ENCODE peak calls at places on chromosomes 4 and X, in nine cellular contexts. P, Y, I, Z, C, H, K, B and G are unnamed samples.
A peak's percentile ranks its signal among the peaks of the same experiment; 100 is the strongest.

GRCh38 chrX:23699636-23700194 is 32.4 kb downstream of the PRDX4 start:
- DNase-seq in K (no peak), B (peak; percentile 32), Z (no peak), P (peak; percentile 9), H (no peak), I (no peak), C (no peak), Y (no peak), G (no peak)

GRCh38 chr4:106365613-106366012 is 3.0 kb downstream of the GIMD1 start:
- DNase-seq in H (peak; percentile 66), K (no peak), I (no peak), C (no peak), Y (peak; percentile 43), Z (no peak), P (no peak), B (no peak), G (no peak)

GRCh38 chr4:122577808-122578781 is 42.8 kb downstream of the IL21 start:
- DNase-seq in P (peak; percentile 5), K (peak; percentile 48), Z (peak; percentile 31), H (no peak), C (no peak), B (peak; percentile 65), I (peak; percentile 55), Y (peak; percentile 44), G (no peak)

GRCh38 chr4:2964077-2964471 is 703 bp downstream of the GRK4 start:
- DNase-seq in C (no peak), K (no peak), P (no peak), B (no peak), I (peak; percentile 26), H (no peak), Y (no peak), Z (no peak), G (no peak)

GRCh38 chrX:153477039-153477438 is 6.7 kb upstream of the HAUS7 start:
- DNase-seq in P (no peak), H (no peak), C (no peak), B (no peak), Y (no peak), K (no peak), I (no peak), Z (no peak), G (no peak)

GRCh38 chr4:786861-787300 is 39.0 kb downstream of the CPLX1 start:
- DNase-seq in P (no peak), Y (no peak), B (no peak), Z (no peak), I (no peak), C (no peak), K (no peak), H (no peak), G (no peak)

GRCh38 chrX:10902001-10902400 is 209.1 kb upstream of the HCCS start:
- DNase-seq in Z (no peak), I (no peak), Y (peak; percentile 14), C (no peak), B (no peak), P (no peak), K (no peak), H (no peak), G (no peak)

GRCh38 chr4:82275431-82276423 is 98.1 kb downstream of the HNRNPD start:
- DNase-seq in K (no peak), Z (no peak), H (no peak), P (no peak), Y (peak; percentile 11), C (no peak), I (no peak), B (peak; percentile 35), G (no peak)

GRCh38 chrX:153650959-153651358 is 4.0 kb downstream of the DUSP9 start:
- DNase-seq in B (no peak), C (peak; percentile 19), I (no peak), P (no peak), H (no peak), Z (no peak), Y (no peak), K (no peak), G (no peak)

GRCh38 chrX:97267376-97267775 is 383.7 kb downstream of the RPA4 start:
- DNase-seq in P (no peak), Y (no peak), Z (no peak), C (no peak), I (no peak), B (no peak), K (no peak), H (no peak), G (no peak)

GRCh38 chr4:81747242-81747930 is 275.7 kb upstream of the RASGEF1B start:
- DNase-seq in K (no peak), Z (no peak), H (no peak), B (no peak), C (no peak), Y (no peak), P (no peak), I (no peak), G (no peak)

GRCh38 chr4:122500852-122501501 is 44.5 kb upstream of the IL2 start:
- DNase-seq in K (no peak), Y (no peak), P (no peak), C (no peak), Z (peak; percentile 83), B (no peak), I (no peak), H (no peak), G (no peak)

GRCh38 chr4:20813698-20814097 is 113.4 kb downstream of the PACRGL start:
- DNase-seq in Y (no peak), K (no peak), P (no peak), H (no peak), I (no peak), Z (no peak), C (no peak), B (no peak), G (no peak)

GRCh38 chr4:8350841-8351461 is 81.4 kb downstream of the HTRA3 start:
- DNase-seq in Y (no peak), Z (no peak), P (no peak), K (no peak), H (no peak), B (no peak), I (no peak), C (peak; percentile 45), G (no peak)

GRCh38 chrX:31138124-31138523 is 66.3 kb upstream of the FTHL17 start:
- DNase-seq in Z (no peak), K (no peak), C (no peak), H (no peak), Y (no peak), B (no peak), I (no peak), P (no peak), G (no peak)

GRCh38 chr4:15912236-15912635 is 26.3 kb downstream of the FGFBP1 start:
- DNase-seq in Y (no peak), C (no peak), I (no peak), K (no peak), Z (no peak), B (no peak), P (no peak), H (no peak), G (no peak)

GRCh38 chrX:31670245-31670644 is 598.4 kb upstream of the FTHL17 start:
- DNase-seq in Y (no peak), H (no peak), B (no peak), Z (no peak), I (no peak), K (no peak), P (no peak), C (no peak), G (no peak)

GRCh38 chrX:131746491-131746968 is 202.7 kb downstream of the OR13H1 start:
- DNase-seq in P (peak; percentile 74), B (no peak), I (peak; percentile 36), Y (peak; percentile 92), C (no peak), Z (peak; percentile 81), K (no peak), H (no peak), G (no peak)

GRCh38 chrX:104370089-104370488 is 115.4 kb upstream of the ESX1 start:
- DNase-seq in Y (peak; percentile 28), K (no peak), H (no peak), P (no peak), I (no peak), Z (no peak), B (peak; percentile 30), C (no peak), G (no peak)

GRCh38 chr4:36360755-36361154 is 79.3 kb downstream of the DTHD1 start:
- DNase-seq in Y (no peak), Z (no peak), C (no peak), H (no peak), P (no peak), B (no peak), I (no peak), K (no peak), G (no peak)

GRCh38 chr4:128570380-128570779 is 239.1 kb upstream of the JADE1 start:
- DNase-seq in P (no peak), C (peak; percentile 77), Z (no peak), I (no peak), K (no peak), H (no peak), Y (peak; percentile 52), B (no peak), G (no peak)

GRCh38 chrX:132615396-132616131 is 126.7 kb upstream of the MBNL3 start:
- DNase-seq in Y (peak; percentile 26), P (peak; percentile 20), Z (no peak), B (peak; percentile 51), H (no peak), K (peak; percentile 8), C (no peak), I (peak; percentile 58), G (no peak)

GRCh38 chrX:123648028-123648810 is 84.6 kb downstream of the THOC2 start:
- DNase-seq in Y (peak; percentile 83), C (no peak), I (peak; percentile 3), Z (no peak), B (peak; percentile 45), K (no peak), H (peak; percentile 42), P (peak; percentile 3), G (no peak)

GRCh38 chr4:40845136-40845910 is 95.6 kb downstream of the NSUN7 start:
- DNase-seq in K (no peak), Y (no peak), B (no peak), C (no peak), I (no peak), H (no peak), Z (no peak), P (no peak), G (no peak)

GRCh38 chrX:20620301-20620700 is 353.6 kb upstream of the RPS6KA3 start:
- DNase-seq in B (no peak), K (no peak), H (no peak), P (no peak), I (no peak), Y (peak; percentile 12), C (no peak), Z (no peak), G (no peak)

GRCh38 chrX:8274166-8274565 is 103.1 kb upstream of the VCX2 start:
- DNase-seq in K (no peak), P (no peak), Y (no peak), B (no peak), I (no peak), H (no peak), Z (no peak), C (no peak), G (no peak)

GRCh38 chr4:154982187-154983047 is 201.3 kb downstream of the RBM46 start:
- DNase-seq in Z (no peak), C (peak; percentile 80), B (peak; percentile 74), K (peak; percentile 0), P (peak; percentile 10), I (peak; percentile 63), Y (peak; percentile 43), H (peak; percentile 6), G (no peak)

GRCh38 chr4:6724461-6725111 is 8.6 kb downstream of the BLOC1S4 start:
- DNase-seq in P (no peak), Y (no peak), C (no peak), I (no peak), K (no peak), B (no peak), Z (no peak), H (no peak), G (no peak)

GRCh38 chrX:45771114-45771513 is 570.4 kb upstream of the DIPK2B start:
- DNase-seq in P (no peak), K (no peak), I (no peak), C (no peak), H (peak; percentile 75), B (no peak), Z (no peak), Y (peak; percentile 82), G (no peak)

GRCh38 chr4:173246719-173247118 is 78.1 kb downstream of the GALNT7 start:
- DNase-seq in P (no peak), C (no peak), K (no peak), H (no peak), B (no peak), Z (no peak), I (peak; percentile 29), Y (no peak), G (no peak)

GRCh38 chr4:154559141-154559841 is 3.5 kb upstream of the FGB start:
- DNase-seq in Z (no peak), Y (peak; percentile 86), K (no peak), I (peak; percentile 64), C (no peak), P (no peak), H (no peak), B (peak; percentile 27), G (peak; percentile 18)